ENCODE peak calls at places on chromosomes 1 and 21, in ten cellular contexts. H is H7; I is fibroblast of pulmonary artery; S is tibial nerve; Y is BJ; U is bronchial epithelial cell; G is lower lobe of right lung; L is CD4-positive, alpha-beta memory T cell; P is epithelial cell of esophagus; J is fibroblast of lung. O is an unnamed sample.

GRCh38 chr1:156510709-156511108 is 10.1 kb upstream of the MEF2D start:
- DNase-seq in H (no peak), I (peak), S (peak), Y (no peak), U (peak), G (peak), L (no peak), P (peak), J (peak), O (peak)

GRCh38 chr1:2279210-2279639 is 51.1 kb downstream of the SKI start:
- DNase-seq in H (peak), I (peak), S (no peak), Y (peak), U (no peak), G (peak), L (no peak), P (no peak), J (peak), O (peak)

GRCh38 chr1:74323937-74324473 is 88.8 kb downstream of the TNNI3K start:
- DNase-seq in H (no peak), I (no peak), S (no peak), Y (no peak), U (no peak), G (no peak), L (no peak), P (no peak), J (no peak), O (no peak)

GRCh38 chr1:187877220-187877619 is 1048.5 kb downstream of the PLA2G4A start:
- DNase-seq in H (no peak), I (no peak), S (no peak), Y (no peak), U (no peak), G (no peak), L (no peak), P (no peak), J (no peak), O (no peak)

GRCh38 chr1:1081311-1082238 is 7.5 kb upstream of the RNF223 start:
- DNase-seq in H (peak), I (no peak), S (no peak), Y (no peak), U (no peak), G (no peak), L (no peak), P (no peak), J (no peak), O (no peak)

GRCh38 chr21:46021978-46022544 is 40.5 kb downstream of the COL6A1 start:
- DNase-seq in H (no peak), I (no peak), S (peak), Y (peak), U (no peak), G (no peak), L (no peak), P (no peak), J (no peak), O (no peak)

GRCh38 chr21:42423197-42423675 is 19.5 kb downstream of the UBASH3A start:
- DNase-seq in H (no peak), I (no peak), S (no peak), Y (no peak), U (no peak), G (peak), L (peak), P (no peak), J (no peak), O (no peak)

GRCh38 chr21:29904359-29905282 is 35.2 kb downstream of the GRIK1 start:
- DNase-seq in H (peak), I (peak), S (no peak), Y (no peak), U (peak), G (no peak), L (no peak), P (peak), J (peak), O (peak)

GRCh38 chr1:50251592-50252165 is 143.0 kb downstream of the ELAVL4 start:
- DNase-seq in H (peak), I (no peak), S (no peak), Y (no peak), U (no peak), G (no peak), L (no peak), P (no peak), J (no peak), O (no peak)

DNA sequence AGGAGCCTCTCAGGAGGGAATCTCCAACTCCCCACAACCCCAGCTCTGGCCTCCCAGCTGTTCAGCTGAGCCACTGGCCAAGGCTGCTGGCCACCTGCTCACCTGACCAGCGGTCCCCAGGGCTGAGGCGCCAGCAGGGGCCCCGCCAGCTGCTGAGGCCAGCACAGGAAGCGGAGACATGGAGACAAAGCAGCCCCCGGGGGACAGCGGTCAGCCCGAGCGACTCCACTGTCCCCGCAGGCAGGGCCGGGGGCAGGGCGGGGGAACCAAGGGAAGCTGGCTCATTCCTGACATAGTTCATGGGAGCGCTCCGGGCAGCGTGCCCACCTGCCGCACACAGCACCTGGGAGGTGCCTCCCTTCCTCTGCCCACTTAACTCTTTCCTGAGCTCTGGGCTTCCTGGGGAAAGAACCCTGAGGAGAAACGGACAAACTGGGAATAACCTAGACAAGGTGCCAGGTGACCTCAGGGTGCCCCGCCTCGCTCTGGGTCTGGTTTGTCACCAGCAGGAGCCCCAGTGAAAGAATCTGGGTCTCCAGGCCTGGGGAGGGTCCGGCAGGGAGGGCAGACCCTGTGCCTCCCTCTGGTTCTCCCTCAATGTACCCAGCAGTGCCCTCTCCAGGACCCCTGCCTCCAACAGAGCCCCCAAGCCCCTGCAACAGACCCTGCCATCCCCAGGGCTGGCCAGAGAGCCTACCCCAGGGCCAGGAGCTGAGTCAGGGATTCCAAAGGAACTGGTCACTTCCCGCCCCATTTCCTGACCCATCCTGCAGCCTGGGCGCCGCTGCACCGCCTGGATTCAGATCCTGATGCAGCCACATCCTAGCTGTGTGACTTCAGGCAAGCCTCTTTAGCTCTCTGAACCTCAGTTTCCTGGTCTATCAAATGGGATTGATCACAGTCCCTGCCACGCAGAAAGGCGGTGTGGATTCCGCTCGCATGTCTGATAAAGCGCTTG is 10.6 kb downstream of the EPHA2 start:
- DNase-seq in H (peak), I (peak), S (no peak), Y (no peak), U (peak), G (peak), L (no peak), P (peak), J (peak), O (peak)
- H3K4me3 ChIP-seq in H (peak), I (peak), S (peak), Y (peak), U (no peak), G (peak), L (no peak), P (peak), J (peak), O (peak)

GRCh38 chr1:228464487-228464983 is 22.6 kb upstream of the RNF187 start:
- DNase-seq in H (peak), I (peak), S (no peak), Y (peak), U (peak), G (peak), L (peak), P (peak), J (peak), O (peak)
- H3K4me3 ChIP-seq in H (peak), I (peak), S (peak), Y (peak), U (no peak), G (peak), L (peak), P (no peak), J (peak), O (peak)

DNA sequence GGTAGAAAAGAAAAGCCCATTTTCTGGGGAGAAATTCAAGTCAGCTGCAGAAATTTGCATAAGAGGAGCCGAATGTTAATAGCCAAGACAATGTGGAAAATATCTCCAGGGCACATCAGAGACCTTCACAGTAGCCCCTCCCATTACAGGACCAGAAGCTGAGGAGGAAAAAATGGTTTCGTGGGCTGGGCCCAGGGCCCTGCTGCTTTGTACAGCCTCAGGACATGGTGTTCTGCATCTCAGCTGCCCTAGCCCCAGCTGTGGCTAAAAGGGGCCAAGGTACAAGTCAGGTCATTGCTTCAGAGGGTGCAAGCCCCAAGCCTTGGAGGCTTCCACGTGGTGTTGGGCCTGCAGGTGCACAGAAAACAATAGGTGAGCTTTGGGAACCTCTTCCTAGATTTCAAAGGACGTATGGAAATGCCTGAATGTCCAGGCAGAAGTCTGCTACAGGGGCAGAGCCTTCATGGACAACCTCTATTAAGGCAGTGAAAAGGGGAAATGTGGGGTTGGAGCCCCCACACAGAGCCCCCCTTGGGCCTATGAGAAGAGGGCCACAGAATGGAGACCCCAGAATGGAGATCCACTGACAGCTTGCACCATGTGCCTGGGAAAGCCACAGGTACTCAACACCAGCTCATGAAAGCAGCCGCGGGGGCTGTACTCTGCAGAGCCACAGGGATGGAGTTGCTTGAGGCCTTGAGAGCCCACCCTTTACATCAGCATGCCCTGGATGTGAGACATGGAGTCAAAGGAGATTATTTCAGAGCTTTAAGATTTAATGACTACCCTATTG is 108.5 kb downstream of the DMRTB1 start:
- DNase-seq in H (no peak), I (no peak), S (no peak), Y (no peak), U (no peak), G (no peak), L (no peak), P (no peak), J (no peak), O (no peak)
- H3K4me3 ChIP-seq in H (no peak), I (no peak), S (no peak), Y (no peak), U (no peak), G (no peak), L (no peak), P (no peak), J (no peak), O (no peak)

DNA sequence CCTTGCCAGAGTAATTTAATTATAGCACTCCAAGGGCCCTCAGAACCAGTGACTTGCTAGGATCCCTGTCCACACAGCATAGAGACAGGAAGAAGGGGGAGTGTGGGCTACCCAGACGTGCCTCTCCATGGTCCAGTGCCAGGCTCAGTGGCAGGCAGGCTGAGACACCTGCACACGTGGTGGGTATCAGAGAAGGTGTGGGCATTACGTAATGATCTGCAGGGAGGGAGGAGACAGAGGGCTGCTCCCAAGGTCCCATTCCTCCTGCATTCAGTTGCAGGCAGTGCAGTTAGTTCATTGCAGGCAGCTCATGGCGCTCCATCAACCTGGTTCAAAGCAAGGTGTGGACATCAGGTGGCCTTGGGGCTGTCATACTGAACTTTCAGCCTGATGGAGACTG is 49.9 kb downstream of the C8B start:
- DNase-seq in H (no peak), I (no peak), S (no peak), Y (no peak), U (peak), G (peak), L (no peak), P (peak), J (no peak), O (no peak)
- H3K4me3 ChIP-seq in H (no peak), I (no peak), S (no peak), Y (no peak), U (no peak), G (no peak), L (no peak), P (no peak), J (no peak), O (no peak)

GRCh38 chr1:51875291-51875772 is 3.2 kb downstream of the NRDC start:
- DNase-seq in H (no peak), I (no peak), S (no peak), Y (no peak), U (no peak), G (no peak), L (no peak), P (no peak), J (no peak), O (no peak)
- H3K4me3 ChIP-seq in H (no peak), I (no peak), S (no peak), Y (no peak), U (no peak), G (no peak), L (no peak), P (no peak), J (no peak), O (no peak)

GRCh38 chr1:226401407-226402303 is 6.2 kb downstream of the PARP1 start:
- DNase-seq in H (no peak), I (no peak), S (no peak), Y (no peak), U (no peak), G (no peak), L (no peak), P (no peak), J (no peak), O (no peak)
- H3K4me3 ChIP-seq in H (no peak), I (no peak), S (no peak), Y (no peak), U (no peak), G (no peak), L (no peak), P (no peak), J (no peak), O (no peak)